ENCODE peak calls at places on chromosomes 13 and 19, in ten cellular contexts. R is T-helper 9 cell; M is NCI-H774; T is HTR-8/SVneo; J is iris pigment epithelial cell; D is CD8-positive, alpha-beta memory T cell; O is fibroblast of the conjunctiva; W is amygdala; A is amniotic epithelial cell; E is tibial artery. S is an unnamed sample.

GRCh38 chr19:58516964-58517833 is 2.4 kb downstream of the ZBTB45 start:
- DNase-seq in R (no peak), M (no peak), T (no peak), J (no peak), D (no peak), O (no peak), W (no peak), A (no peak), E (no peak), S (no peak)

GRCh38 chr13:108955741-108956140 is 326.3 kb downstream of the MYO16 start:
- DNase-seq in R (no peak), M (no peak), T (no peak), J (no peak), D (no peak), O (no peak), W (no peak), A (no peak), E (no peak), S (no peak)

GRCh38 chr19:48900477-48901452 is 653 bp downstream of the NUCB1 start:
- DNase-seq in R (no peak), M (no peak), T (no peak), J (peak), D (no peak), O (no peak), W (no peak), A (peak), E (no peak), S (no peak)

GRCh38 chr13:107582171-107582570 is 633.2 kb downstream of the LIG4 start:
- DNase-seq in R (no peak), M (no peak), T (no peak), J (no peak), D (no peak), O (no peak), W (no peak), A (no peak), E (no peak), S (no peak)

GRCh38 chr19:4327252-4327876 is 11.3 kb downstream of the STAP2 start:
- DNase-seq in R (peak), M (no peak), T (no peak), J (peak), D (peak), O (no peak), W (no peak), A (peak), E (peak), S (peak)

GRCh38 chr13:72839831-72840426 is 58.0 kb downstream of the PIBF1 start:
- DNase-seq in R (peak), M (peak), T (peak), J (peak), D (no peak), O (peak), W (no peak), A (peak), E (no peak), S (peak)

GRCh38 chr13:56700324-56700723 is 440.4 kb upstream of the PRR20A start:
- DNase-seq in R (no peak), M (no peak), T (no peak), J (no peak), D (no peak), O (no peak), W (no peak), A (no peak), E (no peak), S (no peak)

GRCh38 chr13:28449826-28450773 is 44.8 kb downstream of the FLT1 start:
- DNase-seq in R (no peak), M (no peak), T (peak), J (peak), D (no peak), O (no peak), W (no peak), A (peak), E (no peak), S (no peak)

S was measured in HL-60.